ENCODE peak calls at places on chromosomes 13 and 19, in six cellular contexts. B, E, Q, W, R and U are unnamed samples.

GRCh38 chr19:7507884-7508283 is 8.0 kb upstream of the ZNF358 start:
- DNase-seq in B (no peak), E (no peak), Q (peak), W (no peak), R (peak), U (no peak)

GRCh38 chr19:554817-555216 is 11.0 kb downstream of the GZMM start:
- DNase-seq in B (no peak), E (no peak), Q (no peak), W (no peak), R (no peak), U (no peak)

GRCh38 chr13:96952592-96952991 is 41.7 kb downstream of the OXGR1 start:
- DNase-seq in B (no peak), E (no peak), Q (no peak), W (no peak), R (no peak), U (no peak)

GRCh38 chr19:19554074-19555023 is 16.3 kb downstream of the CILP2 start:
- DNase-seq in B (peak), E (peak), Q (peak), W (peak), R (peak), U (no peak)

GRCh38 chr19:39539165-39539518 is 819 bp downstream of the EID2 start:
- DNase-seq in B (no peak), E (no peak), Q (no peak), W (no peak), R (no peak), U (no peak)

GRCh38 chr13:112112534-112113276 is 45.8 kb downstream of the SOX1 start:
- DNase-seq in B (no peak), E (no peak), Q (no peak), W (no peak), R (no peak), U (no peak)

GRCh38 chr13:21537105-21537504 is 66.9 kb downstream of the MICU2 start:
- DNase-seq in B (no peak), E (no peak), Q (no peak), W (no peak), R (no peak), U (no peak)

GRCh38 chr13:106599875-106600797 is 32.2 kb upstream of the ARGLU1 start:
- DNase-seq in B (no peak), E (no peak), Q (no peak), W (peak), R (no peak), U (peak)

GRCh38 chr13:80367473-80367872 is 26.5 kb upstream of the SPRY2 start:
- DNase-seq in B (no peak), E (no peak), Q (no peak), W (no peak), R (no peak), U (no peak)